ENCODE peak calls at places on chromosome 21, in nine cellular contexts. N, Z, U, A, B, R, W, M and Q are unnamed samples.

GRCh38 chr21:23853796-23854379 is 1753.4 kb downstream of the MRPL39 start:
- DNase-seq in N (peak), Z (peak), U (no peak), A (no peak), B (no peak), R (no peak), W (no peak), M (no peak), Q (peak)

GRCh38 chr21:15768853-15769252 is 39.1 kb downstream of the USP25 start:
- DNase-seq in N (no peak), Z (no peak), U (no peak), A (no peak), B (no peak), R (no peak), W (no peak), M (no peak), Q (no peak)

GRCh38 chr21:45032977-45033705 is 41.2 kb upstream of the ADARB1 start:
- DNase-seq in N (no peak), Z (no peak), U (no peak), A (no peak), B (no peak), R (peak), W (no peak), M (no peak), Q (no peak)

GRCh38 chr21:36350282-36350910 is 30.4 kb downstream of the MORC3 start:
- DNase-seq in N (peak), Z (no peak), U (no peak), A (no peak), B (no peak), R (no peak), W (no peak), M (no peak), Q (no peak)

GRCh38 chr21:46171996-46172862 is 12.0 kb downstream of the SPATC1L start:
- DNase-seq in N (no peak), Z (no peak), U (no peak), A (no peak), B (no peak), R (no peak), W (no peak), M (no peak), Q (no peak)

GRCh38 chr21:35528109-35529042 is 479.3 kb upstream of the RUNX1 start:
- DNase-seq in N (no peak), Z (peak), U (no peak), A (no peak), B (no peak), R (no peak), W (no peak), M (peak), Q (no peak)

GRCh38 chr21:46002841-46003574 is 21.4 kb downstream of the COL6A1 start:
- DNase-seq in N (no peak), Z (no peak), U (no peak), A (no peak), B (no peak), R (peak), W (peak), M (no peak), Q (no peak)

GRCh38 chr21:35995522-35996088 is 64.7 kb downstream of the SETD4 start:
- DNase-seq in N (no peak), Z (no peak), U (no peak), A (no peak), B (no peak), R (no peak), W (no peak), M (no peak), Q (no peak)

GRCh38 chr21:29938968-29939858 is 583 bp downstream of the GRIK1 start:
- DNase-seq in N (peak), Z (no peak), U (no peak), A (peak), B (no peak), R (peak), W (no peak), M (no peak), Q (no peak)

GRCh38 chr21:33099131-33099530 is 29.2 kb downstream of the OLIG1 start:
- DNase-seq in N (no peak), Z (no peak), U (no peak), A (no peak), B (no peak), R (no peak), W (no peak), M (no peak), Q (no peak)

GRCh38 chr21:34743831-34744230 is 75.0 kb downstream of the CLIC6 start:
- DNase-seq in N (peak), Z (no peak), U (no peak), A (no peak), B (no peak), R (no peak), W (no peak), M (no peak), Q (no peak)

GRCh38 chr21:36211660-36212512 is 55.3 kb downstream of the DOP1B start:
- DNase-seq in N (peak), Z (no peak), U (no peak), A (no peak), B (no peak), R (no peak), W (no peak), M (no peak), Q (no peak)

GRCh38 chr21:17793675-17794123 is 25.5 kb downstream of the C21orf91 start:
- DNase-seq in N (peak), Z (no peak), U (no peak), A (no peak), B (no peak), R (no peak), W (no peak), M (no peak), Q (no peak)

GRCh38 chr21:36502365-36502764 is 22.4 kb upstream of the CLDN14 start:
- DNase-seq in N (no peak), Z (no peak), U (no peak), A (no peak), B (no peak), R (no peak), W (no peak), M (no peak), Q (no peak)

GRCh38 chr21:45537746-45538291 is 4.4 kb downstream of the SLC19A1 start:
- DNase-seq in N (no peak), Z (no peak), U (no peak), A (no peak), B (no peak), R (no peak), W (no peak), M (no peak), Q (no peak)

GRCh38 chr21:42162831-42163510 is 56.0 kb upstream of the ABCG1 start:
- DNase-seq in N (no peak), Z (no peak), U (no peak), A (no peak), B (no peak), R (no peak), W (no peak), M (no peak), Q (no peak)

GRCh38 chr21:38765056-38765455 is 40.7 kb upstream of the ETS2 start:
- DNase-seq in N (no peak), Z (no peak), U (no peak), A (no peak), B (no peak), R (no peak), W (no peak), M (no peak), Q (no peak)

GRCh38 chr21:41874611-41875010 is 4.5 kb downstream of the PRDM15 start:
- DNase-seq in N (no peak), Z (no peak), U (no peak), A (no peak), B (peak), R (no peak), W (no peak), M (no peak), Q (no peak)

GRCh38 chr21:24895885-24896734 is 711.2 kb downstream of the MRPL39 start:
- DNase-seq in N (peak), Z (peak), U (no peak), A (no peak), B (no peak), R (no peak), W (no peak), M (no peak), Q (no peak)

GRCh38 chr21:41124626-41125240 is 43.2 kb upstream of the BACE2 start:
- DNase-seq in N (no peak), Z (no peak), U (no peak), A (no peak), B (no peak), R (no peak), W (no peak), M (no peak), Q (no peak)

GRCh38 chr21:33587792-33588484 is 546 bp downstream of the DONSON start:
- DNase-seq in N (peak), Z (no peak), U (no peak), A (peak), B (peak), R (peak), W (peak), M (peak), Q (peak)

GRCh38 chr21:29289317-29289716 is 9.4 kb upstream of the BACH1 start:
- DNase-seq in N (no peak), Z (no peak), U (no peak), A (no peak), B (no peak), R (no peak), W (no peak), M (no peak), Q (no peak)

GRCh38 chr21:32413697-32414578 is 1.4 kb downstream of the EVA1C start:
- DNase-seq in N (peak), Z (no peak), U (no peak), A (no peak), B (no peak), R (no peak), W (peak), M (no peak), Q (no peak)

GRCh38 chr21:22374218-22374969 is 1376.2 kb downstream of the NCAM2 start:
- DNase-seq in N (no peak), Z (no peak), U (no peak), A (no peak), B (no peak), R (peak), W (no peak), M (no peak), Q (no peak)

GRCh38 chr21:32155226-32155625 is 123.6 kb downstream of the MIS18A start:
- DNase-seq in N (no peak), Z (no peak), U (no peak), A (no peak), B (no peak), R (no peak), W (no peak), M (no peak), Q (no peak)

GRCh38 chr21:32410291-32410690 is 2.2 kb upstream of the EVA1C start:
- DNase-seq in N (no peak), Z (no peak), U (no peak), A (no peak), B (no peak), R (no peak), W (no peak), M (no peak), Q (no peak)

GRCh38 chr21:45332981-45333582 is 45.4 kb upstream of the POFUT2 start:
- DNase-seq in N (no peak), Z (no peak), U (no peak), A (no peak), B (no peak), R (peak), W (no peak), M (no peak), Q (no peak)

GRCh38 chr21:27246741-27247140 is 279.9 kb upstream of the ADAMTS5 start:
- DNase-seq in N (peak), Z (no peak), U (no peak), A (no peak), B (no peak), R (no peak), W (no peak), M (no peak), Q (no peak)

GRCh38 chr21:16180613-16181012 is 450.8 kb downstream of the USP25 start:
- DNase-seq in N (no peak), Z (no peak), U (no peak), A (no peak), B (no peak), R (no peak), W (no peak), M (no peak), Q (no peak)

GRCh38 chr21:46012154-46012553 is 30.6 kb downstream of the COL6A1 start:
- DNase-seq in N (no peak), Z (no peak), U (no peak), A (no peak), B (no peak), R (no peak), W (no peak), M (no peak), Q (no peak)

GRCh38 chr21:31136891-31137290 is 98.6 kb upstream of the KRTAP19-8 start:
- DNase-seq in N (peak), Z (no peak), U (peak), A (no peak), B (peak), R (no peak), W (no peak), M (no peak), Q (no peak)

GRCh38 chr21:33968082-33968997 is 52.7 kb upstream of the ATP5PO start:
- DNase-seq in N (peak), Z (no peak), U (no peak), A (no peak), B (no peak), R (no peak), W (no peak), M (no peak), Q (no peak)

GRCh38 chr21:16218682-16219343 is 489.0 kb downstream of the USP25 start:
- DNase-seq in N (no peak), Z (no peak), U (no peak), A (no peak), B (no peak), R (no peak), W (no peak), M (no peak), Q (no peak)

GRCh38 chr21:38323721-38324591 is 67.2 kb downstream of the KCNJ15 start:
- DNase-seq in N (peak), Z (no peak), U (no peak), A (no peak), B (no peak), R (peak), W (no peak), M (no peak), Q (no peak)

GRCh38 chr21:34513109-34513675 is 1.2 kb upstream of the KCNE1 start:
- DNase-seq in N (no peak), Z (peak), U (no peak), A (no peak), B (no peak), R (no peak), W (no peak), M (no peak), Q (no peak)

GRCh38 chr21:39127506-39127905 is 55.7 kb downstream of the PSMG1 start:
- DNase-seq in N (no peak), Z (no peak), U (no peak), A (no peak), B (no peak), R (peak), W (no peak), M (no peak), Q (no peak)